ENCODE peak calls at places on chromosomes 1 and 21, in four cellular contexts. W is endothelial cell of umbilical vein, U is uterus, H is thoracic aorta. A is an unnamed sample.

GRCh38 chr1:15215116-15215515 is 31.9 kb upstream of the FHAD1 start:
- DNase-seq in U (no peak), H (no peak), W (no peak), A (peak; percentile 70)

GRCh38 chr1:248807067-248807737 is 18.5 kb downstream of the SH3BP5L start:
- DNase-seq in W (peak; percentile 26), H (no peak), U (no peak), A (no peak)

GRCh38 chr1:11629626-11630025 is 24.6 kb downstream of the FBXO2 start:
- DNase-seq in H (no peak), W (no peak), U (no peak), A (no peak)

GRCh38 chr21:35982717-35983116 is 77.6 kb downstream of the SETD4 start:
- DNase-seq in H (no peak), U (no peak), W (no peak), A (no peak)

GRCh38 chr1:218565333-218565732 is 220.2 kb downstream of the TGFB2 start:
- DNase-seq in H (no peak), U (no peak), W (no peak), A (no peak)

GRCh38 chr1:219330669-219331068 is 157.0 kb downstream of the LYPLAL1 start:
- DNase-seq in W (no peak), H (no peak), U (no peak), A (no peak)

GRCh38 chr1:31112223-31112622 is 46.7 kb upstream of the PUM1 start:
- DNase-seq in H (no peak), W (no peak), U (no peak), A (no peak)

GRCh38 chr21:42850463-42850862 is 28.9 kb downstream of the WDR4 start:
- DNase-seq in W (no peak), U (no peak), H (no peak), A (no peak)

GRCh38 chr1:171817511-171818265 is 23.6 kb upstream of the DNM3 start:
- DNase-seq in W (peak; percentile 53), U (peak; percentile 38), H (no peak), A (peak; percentile 27)

GRCh38 chr1:161258439-161259386 is at the start of gene PCP4L1:
- DNase-seq in U (peak; percentile 18), W (peak; percentile 47), H (no peak), A (peak; percentile 89)

GRCh38 chr21:7917729-7918128 is 2603.7 kb upstream of the TPTE start:
- DNase-seq in H (no peak), W (peak; percentile 55), U (no peak), A (no peak)

GRCh38 chr1:231187556-231187955 is 25.7 kb downstream of the TRIM67 start:
- DNase-seq in H (no peak), U (no peak), W (no peak), A (no peak)

GRCh38 chr1:183477986-183478781 is 5.9 kb downstream of the SMG7 start:
- DNase-seq in U (no peak), H (no peak), W (no peak), A (no peak)

GRCh38 chr1:185238447-185238846 is 78.6 kb downstream of the IVNS1ABP start:
- DNase-seq in W (no peak), U (no peak), H (no peak), A (no peak)

GRCh38 chr1:110594466-110595076 is 11.6 kb downstream of the KCNA2 start:
- DNase-seq in W (no peak), U (no peak), H (no peak), A (no peak)

GRCh38 chr1:225484657-225485606 is 57.1 kb upstream of the LBR start:
- DNase-seq in W (no peak), H (no peak), U (no peak), A (no peak)

GRCh38 chr21:28111151-28111619 is 881.5 kb downstream of the LTN1 start:
- DNase-seq in W (peak; percentile 85), U (peak; percentile 92), H (no peak), A (peak; percentile 20)

GRCh38 chr1:163055531-163055930 is 13.6 kb upstream of the RGS4 start:
- DNase-seq in H (no peak), W (no peak), U (no peak), A (no peak)

GRCh38 chr1:42834803-42835202 is 11.6 kb upstream of the ZNF691 start:
- DNase-seq in U (no peak), H (no peak), W (no peak), A (no peak)

GRCh38 chr1:54615531-54616245 is 7.6 kb downstream of the FAM151A start:
- DNase-seq in U (peak; percentile 7), H (no peak), W (no peak), A (no peak)

GRCh38 chr1:84253041-84253440 is 48.5 kb upstream of the SAMD13 start:
- DNase-seq in W (no peak), H (no peak), U (no peak), A (no peak)

GRCh38 chr1:198880397-198880796 is 241.6 kb downstream of the PTPRC start:
- DNase-seq in U (no peak), H (no peak), W (no peak), A (no peak)

GRCh38 chr1:63946866-63947491 is 173.2 kb downstream of the ROR1 start:
- DNase-seq in H (peak; percentile 67), W (peak; percentile 17), U (no peak), A (no peak)

GRCh38 chr1:211609120-211610024 is 30.4 kb upstream of the SLC30A1 start:
- DNase-seq in U (no peak), H (no peak), W (peak; percentile 28), A (no peak)

GRCh38 chr1:156004843-156005593 is 15.7 kb downstream of the SSR2 start:
- DNase-seq in U (no peak), W (no peak), H (no peak), A (no peak)

GRCh38 chr1:23018661-23019093 is 591 bp upstream of the KDM1A start:
- DNase-seq in W (no peak), U (peak; percentile 24), H (no peak), A (no peak)

GRCh38 chr1:68221971-68222355 is 10.4 kb downstream of the WLS start:
- DNase-seq in U (no peak), W (peak; percentile 35), H (no peak), A (no peak)
- H3K4me1 ChIP-seq in U (no peaks in the 10 kb centered on the region), W (peaks cover 14% of the 10 kb centered on the region), H (peaks cover 9% of the 10 kb centered on the region), A (peaks cover 13% of the 10 kb centered on the region)

DNA sequence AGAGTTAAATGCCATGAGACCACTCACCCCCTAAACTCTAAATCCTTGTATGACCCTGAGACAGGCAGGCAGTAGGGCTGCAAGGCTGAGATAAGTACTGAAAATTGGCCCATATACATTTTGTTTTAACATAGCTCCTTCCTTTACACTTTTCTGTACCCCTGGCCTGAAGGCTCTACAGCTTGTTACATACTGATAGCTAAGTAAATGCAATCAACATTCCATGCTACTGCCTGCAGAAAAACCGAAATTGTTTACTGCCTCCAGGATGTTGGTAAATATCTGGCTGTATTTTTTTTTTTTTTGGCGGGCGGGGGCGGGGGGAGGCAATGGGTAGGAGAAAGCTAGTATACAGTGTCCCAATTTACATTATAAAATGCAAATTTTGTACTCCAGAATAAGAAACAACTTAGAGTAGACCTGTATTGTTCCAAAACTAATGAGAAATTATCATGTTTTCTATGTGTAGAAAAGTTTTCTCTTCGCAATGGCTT is 57.7 kb downstream of the NFIA start:
- DNase-seq in H (no peak), W (no peak), U (no peak), A (no peak)
- H3K27ac ChIP-seq in H (peak overlapping the region; percentile 77), W (peak overlapping the region; percentile 57), U (no peak overlapping the region), A (no peak overlapping the region)

GRCh38 chr1:1683104-1683905 is 9.3 kb downstream of the SLC35E2B start:
- DNase-seq in H (no peak), U (no peak), W (no peak), A (no peak)

GRCh38 chr1:1680031-1680911 is 12.3 kb downstream of the SLC35E2B start:
- DNase-seq in H (no peak), W (no peak), U (no peak), A (no peak)

GRCh38 chr1:1677718-1678580 is 14.6 kb downstream of the SLC35E2B start:
- DNase-seq in H (no peak), W (no peak), U (no peak), A (peak; percentile 57)

GRCh38 chr1:1680912-1681273 is 11.7 kb downstream of the SLC35E2B start:
- DNase-seq in H (no peak), W (no peak), U (no peak), A (no peak)

DNA sequence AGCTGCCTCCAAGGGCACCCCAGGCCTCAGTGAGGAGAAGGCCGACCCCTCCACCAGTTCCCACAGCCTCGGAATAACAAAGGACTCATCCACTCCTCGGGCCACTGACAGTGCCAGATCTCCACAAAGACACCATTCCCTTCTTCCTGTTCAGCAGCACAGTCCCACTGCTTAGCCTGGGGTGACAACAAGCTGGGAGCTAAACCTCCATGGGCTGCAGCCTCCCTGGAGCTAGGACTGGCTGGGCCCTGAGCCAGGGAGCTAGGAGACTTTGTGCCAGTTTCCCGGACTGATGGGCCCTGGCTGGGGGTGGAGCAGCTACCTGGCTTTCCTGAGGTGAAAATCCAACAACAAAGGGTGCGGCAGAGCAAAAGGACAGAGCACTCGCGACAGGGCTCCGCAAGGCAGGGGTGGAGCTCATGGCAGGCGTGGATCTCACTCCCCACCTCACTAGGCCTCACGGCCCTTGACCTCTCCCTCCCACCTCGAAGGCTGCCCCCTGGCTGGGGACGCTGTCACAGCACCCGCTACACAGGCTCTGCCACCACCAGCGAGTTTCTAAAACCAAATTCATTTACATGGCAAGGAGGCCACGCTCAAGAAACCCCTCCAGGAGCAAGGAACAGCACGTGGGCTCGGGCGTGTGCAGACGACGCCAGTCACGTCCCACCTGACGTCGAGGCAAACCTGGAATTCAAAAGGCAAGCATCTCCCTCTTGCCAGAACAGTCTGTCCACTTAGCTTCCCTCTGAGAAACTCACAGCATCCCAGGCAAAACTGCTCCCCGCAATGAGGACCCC is 13.8 kb downstream of the SLC35E2B start:
- DNase-seq in U (no peak), W (no peak), H (no peak), A (no peak)
- TF ChIP-seq CTCF in U (no peak), W (peak; percentile 44), H (no peak), A (no peak)

GRCh38 chr1:181099152-181100014 is 10.9 kb downstream of the IER5 start:
- DNase-seq in W (peak; percentile 60), H (no peak), U (no peak), A (no peak)

GRCh38 chr1:181102841-181103240 is 14.3 kb downstream of the IER5 start:
- DNase-seq in W (no peak), H (no peak), U (no peak), A (no peak)

GRCh38 chr1:181101581-181102226 is 13.2 kb downstream of the IER5 start:
- DNase-seq in H (no peak), U (no peak), W (peak; percentile 64), A (no peak)

GRCh38 chr1:181100924-181101323 is 12.4 kb downstream of the IER5 start:
- DNase-seq in U (no peak), W (no peak), H (no peak), A (no peak)

GRCh38 chr1:181100015-181100905 is 11.8 kb downstream of the IER5 start:
- DNase-seq in U (no peak), H (no peak), W (no peak), A (no peak)
- H3K4me1 ChIP-seq in U (peaks cover 7% of the 10 kb centered on the region), H (peaks cover 30% of the 10 kb centered on the region), W (peaks cover 52% of the 10 kb centered on the region), A (peaks cover 57% of the 10 kb centered on the region)